ENCODE peak calls at places on chromosomes 4 and X, in nine cellular contexts. I is A549, K is body of pancreas, G is transverse colon, O is breast epithelium, R is uterus, M is heart left ventricle, Y is tibial nerve, V is stomach. D is an unnamed sample.

GRCh38 chr4:80202784-80203553 is 5.7 kb downstream of the PRDM8 start:
- DNase-seq in I (no peak), K (peak), G (peak), O (no peak), R (peak), M (no peak), Y (no peak), V (no peak), D (no peak)

GRCh38 chr4:32440391-32440790 is 1720.2 kb downstream of the PCDH7 start:
- DNase-seq in I (no peak), K (no peak), G (no peak), O (no peak), R (no peak), M (no peak), Y (no peak), V (no peak), D (no peak)

GRCh38 chr4:41012308-41012707 is 202.0 kb downstream of the APBB2 start:
- DNase-seq in I (no peak), K (no peak), G (no peak), O (no peak), R (no peak), M (no peak), Y (no peak), V (no peak), D (no peak)

GRCh38 chr4:5510506-5510905 is 197.9 kb downstream of the EVC2 start:
- DNase-seq in I (no peak), K (no peak), G (no peak), O (no peak), R (no peak), M (no peak), Y (no peak), V (no peak), D (no peak)

GRCh38 chr4:176498857-176499256 is 179.1 kb downstream of the SPCS3 start:
- DNase-seq in I (no peak), K (no peak), G (no peak), O (no peak), R (no peak), M (no peak), Y (no peak), V (no peak), D (no peak)

GRCh38 chrX:71859637-71860036 is 51.0 kb upstream of the NHSL2 start:
- DNase-seq in I (no peak), K (peak), G (no peak), O (no peak), R (no peak), M (no peak), Y (no peak), V (no peak), D (no peak)

GRCh38 chrX:17082831-17083230 is 136.4 kb downstream of the REPS2 start:
- DNase-seq in I (peak), K (peak), G (no peak), O (no peak), R (no peak), M (no peak), Y (no peak), V (no peak), D (no peak)

GRCh38 chr4:19254476-19254875 is 997.2 kb upstream of the SLIT2 start:
- DNase-seq in I (no peak), K (no peak), G (no peak), O (no peak), R (no peak), M (no peak), Y (no peak), V (no peak), D (no peak)

GRCh38 chrX:123436512-123436911 is 252.4 kb downstream of the GRIA3 start:
- DNase-seq in I (no peak), K (no peak), G (no peak), O (no peak), R (no peak), M (no peak), Y (no peak), V (no peak), D (no peak)

GRCh38 chrX:110180176-110180927 is 137.5 kb downstream of the AMMECR1 start:
- DNase-seq in I (no peak), K (no peak), G (no peak), O (no peak), R (peak), M (peak), Y (no peak), V (no peak), D (no peak)

GRCh38 chrX:125137521-125137920 is 182.2 kb upstream of the TEX13C start:
- DNase-seq in I (no peak), K (no peak), G (no peak), O (no peak), R (no peak), M (no peak), Y (no peak), V (no peak), D (no peak)

GRCh38 chrX:47796433-47796906 is 40.2 kb upstream of the ZNF81 start:
- DNase-seq in I (no peak), K (no peak), G (no peak), O (no peak), R (no peak), M (no peak), Y (no peak), V (no peak), D (no peak)

GRCh38 chr4:54099287-54099958 is 540 bp upstream of the GSX2 start:
- DNase-seq in I (no peak), K (no peak), G (no peak), O (no peak), R (no peak), M (no peak), Y (no peak), V (no peak), D (no peak)

GRCh38 chrX:44343412-44343942 is at the start of gene EFHC2:
- DNase-seq in I (peak), K (peak), G (peak), O (peak), R (peak), M (peak), Y (peak), V (peak), D (peak)

GRCh38 chr4:186304816-186305520 is 39.0 kb downstream of the F11 start:
- DNase-seq in I (no peak), K (no peak), G (no peak), O (no peak), R (no peak), M (no peak), Y (no peak), V (no peak), D (no peak)

GRCh38 chr4:114078636-114079035 is 99.2 kb upstream of the ARSJ start:
- DNase-seq in I (no peak), K (no peak), G (no peak), O (no peak), R (no peak), M (no peak), Y (no peak), V (no peak), D (no peak)

GRCh38 chr4:146699910-146700309 is 61.2 kb downstream of the POU4F2 start:
- DNase-seq in I (no peak), K (no peak), G (no peak), O (no peak), R (no peak), M (no peak), Y (no peak), V (no peak), D (no peak)

GRCh38 chr4:113756005-113756410 is 5.5 kb downstream of the CAMK2D start:
- DNase-seq in I (no peak), K (no peak), G (no peak), O (no peak), R (no peak), M (no peak), Y (no peak), V (no peak), D (peak)

GRCh38 chr4:70969076-70969475 is 24.4 kb upstream of the DCK start:
- DNase-seq in I (no peak), K (no peak), G (no peak), O (no peak), R (no peak), M (no peak), Y (no peak), V (no peak), D (no peak)

GRCh38 chr4:167826281-167826680 is 266.1 kb upstream of the ANXA10 start:
- DNase-seq in I (no peak), K (no peak), G (no peak), O (no peak), R (no peak), M (no peak), Y (no peak), V (no peak), D (no peak)

GRCh38 chrX:9133426-9133825 is 99.5 kb upstream of the FAM9B start:
- DNase-seq in I (no peak), K (no peak), G (no peak), O (no peak), R (no peak), M (no peak), Y (no peak), V (no peak), D (no peak)

GRCh38 chrX:6644411-6644810 is 109.5 kb upstream of the VCX3A start:
- DNase-seq in I (no peak), K (no peak), G (no peak), O (no peak), R (no peak), M (no peak), Y (no peak), V (no peak), D (no peak)

GRCh38 chr4:113293673-113294072 is 244.2 kb downstream of the ANK2 start:
- DNase-seq in I (no peak), K (no peak), G (no peak), O (no peak), R (no peak), M (no peak), Y (no peak), V (no peak), D (no peak)

GRCh38 chr4:8303081-8303480 is 33.5 kb downstream of the HTRA3 start:
- DNase-seq in I (no peak), K (no peak), G (peak), O (no peak), R (peak), M (peak), Y (no peak), V (no peak), D (no peak)

GRCh38 chr4:26076000-26076587 is 162.1 kb downstream of the SMIM20 start:
- DNase-seq in I (no peak), K (peak), G (no peak), O (no peak), R (no peak), M (no peak), Y (no peak), V (no peak), D (no peak)

GRCh38 chr4:83262682-83263081 is 21.9 kb downstream of the COQ2 start:
- DNase-seq in I (no peak), K (no peak), G (no peak), O (no peak), R (no peak), M (no peak), Y (no peak), V (no peak), D (no peak)

GRCh38 chr4:100889401-100889800 is 371.6 kb upstream of the EMCN start:
- DNase-seq in I (no peak), K (no peak), G (no peak), O (no peak), R (no peak), M (no peak), Y (no peak), V (no peak), D (no peak)

GRCh38 chrX:40483502-40483901 is 97.3 kb upstream of the ATP6AP2 start:
- DNase-seq in I (no peak), K (no peak), G (no peak), O (no peak), R (no peak), M (no peak), Y (no peak), V (no peak), D (no peak)
- TF ChIP-seq POLR2A in I (no peak), K (no peak), G (no peak), O (no peak), R (no peak), M (no peak), Y (no peak), V (no peak), D (no peak)

DNA sequence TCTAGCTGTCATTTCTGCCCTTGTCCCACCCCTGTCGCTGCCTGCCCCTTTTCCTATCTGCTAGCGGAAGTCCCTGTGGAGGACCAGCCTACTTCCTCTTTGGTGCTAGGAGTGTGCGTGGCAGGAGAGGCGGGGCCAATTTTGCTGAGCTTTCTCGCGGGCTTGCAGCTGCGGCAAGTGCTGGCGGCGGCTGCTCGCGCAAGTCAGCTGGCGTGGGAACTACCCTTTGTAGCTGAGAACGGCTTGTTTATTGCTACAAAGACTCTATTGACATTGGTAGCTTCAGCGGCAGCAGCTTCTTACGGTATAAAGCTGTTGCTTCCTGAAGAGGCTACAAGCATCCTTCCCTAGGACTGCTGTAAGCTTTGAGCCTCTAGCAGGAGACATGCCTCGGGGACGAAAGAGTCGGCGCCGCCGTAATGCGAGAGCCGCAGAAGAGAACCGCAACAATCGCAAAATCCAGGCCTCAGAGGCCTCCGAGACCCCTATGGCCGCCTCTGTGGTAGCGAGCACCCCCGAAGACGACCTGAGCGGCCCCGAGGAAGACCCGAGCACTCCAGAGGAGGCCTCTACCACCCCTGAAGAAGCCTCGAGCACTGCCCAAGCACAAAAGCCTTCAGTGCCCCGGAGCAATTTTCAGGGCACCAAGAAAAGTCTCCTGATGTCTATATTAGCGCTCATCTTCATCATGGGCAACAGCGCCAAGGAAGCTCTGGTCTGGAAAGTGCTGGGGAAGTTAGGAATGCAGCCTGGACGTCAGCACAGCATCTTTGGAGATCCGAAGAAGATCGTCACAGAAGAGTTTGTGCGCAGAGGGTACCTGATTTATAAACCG is at the start of gene MAGEH1:
- DNase-seq in I (peak), K (peak), G (peak), O (peak), R (peak), M (peak), Y (peak), V (peak), D (peak)
- TF ChIP-seq POLR2A in I (peak), K (peak), G (peak), O (no peak), R (peak), M (peak), Y (peak), V (no peak), D (peak)

DNA sequence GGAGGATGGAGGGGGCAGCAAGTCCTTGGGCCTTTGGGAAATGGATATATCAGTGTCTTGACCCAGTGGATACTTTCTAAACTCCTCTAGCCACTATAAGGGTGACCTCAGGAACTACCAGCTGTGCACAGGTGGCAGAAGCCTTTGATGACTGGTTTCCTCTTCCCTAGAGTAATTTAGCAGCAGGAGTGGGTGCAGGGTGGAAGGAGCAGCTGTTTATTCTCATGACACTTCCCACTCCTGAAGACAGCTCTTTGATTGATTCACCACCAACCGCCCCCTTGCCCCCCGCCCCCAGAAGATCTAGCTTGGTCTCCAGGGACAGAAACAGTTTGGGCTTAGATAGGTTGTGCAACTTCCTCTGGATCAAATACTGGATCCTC is 63.0 kb downstream of the GPC3 start:
- DNase-seq in I (no peak), K (no peak), G (no peak), O (no peak), R (no peak), M (no peak), Y (no peak), V (no peak), D (no peak)
- TF ChIP-seq POLR2A in I (no peak), K (no peak), G (no peak), O (no peak), R (no peak), M (no peak), Y (no peak), V (no peak), D (no peak)

GRCh38 chr4:159496248-159496647 is 393.4 kb downstream of the RAPGEF2 start:
- DNase-seq in I (no peak), K (no peak), G (no peak), O (no peak), R (no peak), M (no peak), Y (no peak), V (no peak), D (no peak)
- TF ChIP-seq POLR2A in I (no peak), K (no peak), G (no peak), O (no peak), R (no peak), M (no peak), Y (no peak), V (no peak), D (no peak)

DNA sequence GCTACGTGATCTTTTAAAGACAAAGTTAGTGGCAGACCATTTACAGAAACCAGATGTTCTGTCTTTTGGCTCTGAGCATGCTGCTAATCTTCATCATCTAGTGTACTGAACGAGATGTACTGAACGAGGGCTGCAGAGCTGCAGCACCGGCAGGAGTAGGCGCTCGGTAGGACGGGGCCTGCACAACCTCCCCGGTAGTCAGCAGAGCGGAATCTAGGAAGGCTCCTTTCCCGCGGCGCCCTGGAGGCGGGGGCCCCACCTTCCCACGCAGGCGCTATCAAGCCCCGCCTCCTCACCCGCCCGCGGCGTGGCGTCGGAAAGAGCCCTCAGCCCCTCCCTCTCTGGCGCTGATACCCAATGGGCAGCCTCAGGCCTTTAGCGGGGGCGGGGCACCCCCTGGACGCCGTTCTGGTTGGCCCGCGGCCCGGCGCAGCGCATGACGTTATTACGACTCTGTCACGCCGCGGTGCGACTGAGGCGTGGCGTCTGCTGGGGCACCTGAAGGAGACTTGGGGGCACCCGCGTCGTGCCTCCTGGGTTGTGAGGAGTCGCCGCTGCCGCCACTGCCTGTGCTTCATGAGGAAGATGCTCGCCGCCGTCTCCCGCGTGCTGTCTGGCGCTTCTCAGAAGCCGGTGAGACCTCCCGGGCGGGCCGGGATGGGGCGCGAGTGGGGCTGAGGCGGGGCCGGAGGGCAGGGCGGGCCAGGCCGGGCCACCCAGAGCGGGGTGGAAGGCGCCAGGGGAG is at the start of gene PDHA1:
- DNase-seq in I (peak), K (peak), G (peak), O (peak), R (peak), M (peak), Y (peak), V (peak), D (peak)
- TF ChIP-seq POLR2A in I (peak), K (peak), G (peak), O (peak), R (peak), M (peak), Y (peak), V (peak), D (peak)

GRCh38 chr4:155376387-155377268 is at the start of gene MAP9:
- DNase-seq in I (peak), K (peak), G (peak), O (peak), R (peak), M (peak), Y (peak), V (peak), D (peak)
- TF ChIP-seq POLR2A in I (peak), K (peak), G (no peak), O (no peak), R (no peak), M (no peak), Y (no peak), V (no peak), D (peak)

DNA sequence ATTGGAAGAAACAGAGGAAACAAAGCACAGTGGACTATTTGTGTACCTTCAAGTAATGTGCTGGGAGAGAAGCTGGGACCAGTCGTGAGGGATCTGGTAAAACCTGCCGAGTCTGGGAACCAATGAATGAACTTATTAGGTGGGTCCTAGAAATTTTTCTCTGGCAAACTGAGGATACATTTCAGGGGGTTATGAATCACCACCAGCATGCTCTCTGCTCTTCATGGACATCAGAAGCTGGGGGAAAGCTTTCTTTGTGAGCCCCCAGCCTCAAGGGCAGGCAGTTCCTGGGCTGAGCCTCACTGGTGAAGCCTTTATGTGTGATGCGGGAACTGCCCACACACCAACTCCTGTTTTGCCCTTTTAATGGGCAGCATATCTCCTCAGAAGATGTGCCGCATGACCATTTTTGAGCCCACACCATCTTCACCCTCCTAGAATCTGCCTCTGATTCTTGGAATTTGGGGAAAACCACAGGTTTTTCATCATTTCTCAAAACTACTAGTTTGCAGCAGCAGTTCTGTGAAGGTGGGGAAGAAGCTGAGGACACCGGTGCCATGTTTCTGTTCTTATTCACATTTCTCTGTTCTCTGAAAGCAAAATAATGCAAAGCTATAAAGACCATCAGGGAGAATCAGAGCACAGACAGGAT is 95.5 kb upstream of the ENPP6 start:
- DNase-seq in I (no peak), K (no peak), G (no peak), O (no peak), R (no peak), M (no peak), Y (no peak), V (no peak), D (no peak)
- TF ChIP-seq POLR2A in I (no peak), K (no peak), G (no peak), O (no peak), R (no peak), M (no peak), Y (no peak), V (no peak), D (no peak)

D was measured in H54.